ENCODE peak calls at places on chromosomes 7 and 10, in five cellular contexts. One of them, this sample, is unnamed.

GRCh38 chr10:80664071-80664680 is 126.5 kb downstream of the SH2D4B start:
- DNase-seq in mucosa of gallbladder: peak; percentile 83
- DNase-seq in AG10803: peak; percentile 48
- DNase-seq in NCI-H1092: peak; percentile 5
- DNase-seq in stimulated activated naive CD8-positive, alpha-beta T cell treated with anti-CD3 and anti-CD28 coated beads, Interleukin-15, amount 100 ng/mL, for 72 hours: peak; percentile 35
- DNase-seq in this sample: peak; percentile 17

GRCh38 chr10:1115262-1115955 is 59.2 kb downstream of the WDR37 start:
- DNase-seq in mucosa of gallbladder: no peak
- DNase-seq in AG10803: no peak
- DNase-seq in NCI-H1092: no peak
- DNase-seq in stimulated activated naive CD8-positive, alpha-beta T cell treated with anti-CD3 and anti-CD28 coated beads, Interleukin-15, amount 100 ng/mL, for 72 hours: no peak
- DNase-seq in this sample: no peak

GRCh38 chr10:60141916-60142559 is 235.7 kb upstream of the CCDC6 start:
- DNase-seq in mucosa of gallbladder: no peak
- DNase-seq in AG10803: no peak
- DNase-seq in NCI-H1092: no peak
- DNase-seq in stimulated activated naive CD8-positive, alpha-beta T cell treated with anti-CD3 and anti-CD28 coated beads, Interleukin-15, amount 100 ng/mL, for 72 hours: no peak
- DNase-seq in this sample: no peak

GRCh38 chr7:100141554-100141949 is 7.2 kb upstream of the LAMTOR4 start:
- DNase-seq in mucosa of gallbladder: no peak
- DNase-seq in AG10803: no peak
- DNase-seq in NCI-H1092: no peak
- DNase-seq in stimulated activated naive CD8-positive, alpha-beta T cell treated with anti-CD3 and anti-CD28 coated beads, Interleukin-15, amount 100 ng/mL, for 72 hours: no peak
- DNase-seq in this sample: no peak

GRCh38 chr7:151104411-151105235 is 18.3 kb downstream of the AGAP3 start:
- DNase-seq in mucosa of gallbladder: no peak
- DNase-seq in AG10803: peak; percentile 87
- DNase-seq in NCI-H1092: no peak
- DNase-seq in stimulated activated naive CD8-positive, alpha-beta T cell treated with anti-CD3 and anti-CD28 coated beads, Interleukin-15, amount 100 ng/mL, for 72 hours: no peak
- DNase-seq in this sample: no peak

GRCh38 chr7:51013861-51014511 is 231.3 kb upstream of the GRB10 start:
- DNase-seq in mucosa of gallbladder: no peak
- DNase-seq in AG10803: no peak
- DNase-seq in NCI-H1092: no peak
- DNase-seq in stimulated activated naive CD8-positive, alpha-beta T cell treated with anti-CD3 and anti-CD28 coated beads, Interleukin-15, amount 100 ng/mL, for 72 hours: no peak
- DNase-seq in this sample: no peak

GRCh38 chr10:93652857-93653256 is 40.5 kb downstream of the PDE6C start:
- DNase-seq in mucosa of gallbladder: no peak
- DNase-seq in AG10803: peak; percentile 12
- DNase-seq in NCI-H1092: no peak
- DNase-seq in stimulated activated naive CD8-positive, alpha-beta T cell treated with anti-CD3 and anti-CD28 coated beads, Interleukin-15, amount 100 ng/mL, for 72 hours: no peak
- DNase-seq in this sample: no peak

GRCh38 chr7:138904122-138904435 is 77.1 kb downstream of the KIAA1549 start:
- DNase-seq in mucosa of gallbladder: no peak
- DNase-seq in AG10803: no peak
- DNase-seq in NCI-H1092: no peak
- DNase-seq in stimulated activated naive CD8-positive, alpha-beta T cell treated with anti-CD3 and anti-CD28 coated beads, Interleukin-15, amount 100 ng/mL, for 72 hours: no peak
- DNase-seq in this sample: no peak

GRCh38 chr10:28552775-28553174 is 19.9 kb downstream of the WAC start:
- DNase-seq in mucosa of gallbladder: no peak
- DNase-seq in AG10803: no peak
- DNase-seq in NCI-H1092: no peak
- DNase-seq in stimulated activated naive CD8-positive, alpha-beta T cell treated with anti-CD3 and anti-CD28 coated beads, Interleukin-15, amount 100 ng/mL, for 72 hours: no peak
- DNase-seq in this sample: no peak

GRCh38 chr7:7208524-7208923 is 26.2 kb downstream of the C1GALT1 start:
- DNase-seq in mucosa of gallbladder: no peak
- DNase-seq in AG10803: no peak
- DNase-seq in NCI-H1092: no peak
- DNase-seq in stimulated activated naive CD8-positive, alpha-beta T cell treated with anti-CD3 and anti-CD28 coated beads, Interleukin-15, amount 100 ng/mL, for 72 hours: no peak
- DNase-seq in this sample: no peak

GRCh38 chr10:101563497-101564040 is 24.5 kb downstream of the POLL start:
- DNase-seq in mucosa of gallbladder: no peak
- DNase-seq in AG10803: no peak
- DNase-seq in NCI-H1092: no peak
- DNase-seq in stimulated activated naive CD8-positive, alpha-beta T cell treated with anti-CD3 and anti-CD28 coated beads, Interleukin-15, amount 100 ng/mL, for 72 hours: no peak
- DNase-seq in this sample: no peak

GRCh38 chr10:48468866-48469511 is 135.9 kb downstream of the ARHGAP22 start:
- DNase-seq in mucosa of gallbladder: no peak
- DNase-seq in AG10803: no peak
- DNase-seq in NCI-H1092: no peak
- DNase-seq in stimulated activated naive CD8-positive, alpha-beta T cell treated with anti-CD3 and anti-CD28 coated beads, Interleukin-15, amount 100 ng/mL, for 72 hours: no peak
- DNase-seq in this sample: no peak

GRCh38 chr7:65239707-65240352 is 133.8 kb upstream of the ZNF92 start:
- DNase-seq in mucosa of gallbladder: no peak
- DNase-seq in AG10803: no peak
- DNase-seq in NCI-H1092: no peak
- DNase-seq in stimulated activated naive CD8-positive, alpha-beta T cell treated with anti-CD3 and anti-CD28 coated beads, Interleukin-15, amount 100 ng/mL, for 72 hours: no peak
- DNase-seq in this sample: no peak

GRCh38 chr10:133139561-133140065 is 20.4 kb upstream of the KNDC1 start:
- DNase-seq in mucosa of gallbladder: no peak
- DNase-seq in AG10803: no peak
- DNase-seq in NCI-H1092: no peak
- DNase-seq in stimulated activated naive CD8-positive, alpha-beta T cell treated with anti-CD3 and anti-CD28 coated beads, Interleukin-15, amount 100 ng/mL, for 72 hours: no peak
- DNase-seq in this sample: no peak

GRCh38 chr10:96400465-96400864 is 41.7 kb upstream of the OPALIN start:
- DNase-seq in mucosa of gallbladder: no peak
- DNase-seq in AG10803: peak; percentile 17
- DNase-seq in NCI-H1092: no peak
- DNase-seq in stimulated activated naive CD8-positive, alpha-beta T cell treated with anti-CD3 and anti-CD28 coated beads, Interleukin-15, amount 100 ng/mL, for 72 hours: no peak
- DNase-seq in this sample: no peak

GRCh38 chr10:58393317-58393716 is 8.1 kb downstream of the TFAM start:
- DNase-seq in mucosa of gallbladder: no peak
- DNase-seq in AG10803: peak; percentile 9
- DNase-seq in NCI-H1092: no peak
- DNase-seq in stimulated activated naive CD8-positive, alpha-beta T cell treated with anti-CD3 and anti-CD28 coated beads, Interleukin-15, amount 100 ng/mL, for 72 hours: no peak
- DNase-seq in this sample: no peak

GRCh38 chr7:117164578-117164977 is 158.3 kb downstream of the WNT2 start:
- DNase-seq in mucosa of gallbladder: no peak
- DNase-seq in AG10803: peak; percentile 69
- DNase-seq in NCI-H1092: no peak
- DNase-seq in stimulated activated naive CD8-positive, alpha-beta T cell treated with anti-CD3 and anti-CD28 coated beads, Interleukin-15, amount 100 ng/mL, for 72 hours: no peak
- DNase-seq in this sample: no peak

GRCh38 chr10:95363303-95363912 is 72.6 kb upstream of the PDLIM1 start:
- DNase-seq in mucosa of gallbladder: peak; percentile 57
- DNase-seq in AG10803: peak; percentile 65
- DNase-seq in NCI-H1092: peak; percentile 55
- DNase-seq in stimulated activated naive CD8-positive, alpha-beta T cell treated with anti-CD3 and anti-CD28 coated beads, Interleukin-15, amount 100 ng/mL, for 72 hours: peak; percentile 50
- DNase-seq in this sample: peak; percentile 36

GRCh38 chr7:133561361-133561760 is 308.5 kb downstream of the EXOC4 start:
- DNase-seq in mucosa of gallbladder: no peak
- DNase-seq in AG10803: no peak
- DNase-seq in NCI-H1092: no peak
- DNase-seq in stimulated activated naive CD8-positive, alpha-beta T cell treated with anti-CD3 and anti-CD28 coated beads, Interleukin-15, amount 100 ng/mL, for 72 hours: no peak
- DNase-seq in this sample: no peak

GRCh38 chr7:158351051-158351450 is 236.6 kb downstream of the PTPRN2 start:
- DNase-seq in mucosa of gallbladder: peak; percentile 3
- DNase-seq in AG10803: no peak
- DNase-seq in NCI-H1092: no peak
- DNase-seq in stimulated activated naive CD8-positive, alpha-beta T cell treated with anti-CD3 and anti-CD28 coated beads, Interleukin-15, amount 100 ng/mL, for 72 hours: no peak
- DNase-seq in this sample: no peak

GRCh38 chr7:151735186-151735853 is 141.6 kb downstream of the PRKAG2 start:
- DNase-seq in mucosa of gallbladder: no peak
- DNase-seq in AG10803: no peak
- DNase-seq in NCI-H1092: no peak
- DNase-seq in stimulated activated naive CD8-positive, alpha-beta T cell treated with anti-CD3 and anti-CD28 coated beads, Interleukin-15, amount 100 ng/mL, for 72 hours: no peak
- DNase-seq in this sample: no peak

GRCh38 chr7:98826811-98827231 is 43.0 kb downstream of the TMEM130 start:
- DNase-seq in mucosa of gallbladder: no peak
- DNase-seq in AG10803: peak; percentile 60
- DNase-seq in NCI-H1092: peak; percentile 96
- DNase-seq in stimulated activated naive CD8-positive, alpha-beta T cell treated with anti-CD3 and anti-CD28 coated beads, Interleukin-15, amount 100 ng/mL, for 72 hours: no peak
- DNase-seq in this sample: no peak

GRCh38 chr7:974820-975681 is at the start of gene COX19:
- DNase-seq in mucosa of gallbladder: peak; percentile 91
- DNase-seq in AG10803: peak; percentile 90
- DNase-seq in NCI-H1092: peak; percentile 80
- DNase-seq in stimulated activated naive CD8-positive, alpha-beta T cell treated with anti-CD3 and anti-CD28 coated beads, Interleukin-15, amount 100 ng/mL, for 72 hours: peak; percentile 90
- DNase-seq in this sample: peak; percentile 88

GRCh38 chr10:31087855-31088254 is 56.2 kb upstream of the ZNF438 start:
- DNase-seq in mucosa of gallbladder: no peak
- DNase-seq in AG10803: no peak
- DNase-seq in NCI-H1092: no peak
- DNase-seq in stimulated activated naive CD8-positive, alpha-beta T cell treated with anti-CD3 and anti-CD28 coated beads, Interleukin-15, amount 100 ng/mL, for 72 hours: no peak
- DNase-seq in this sample: no peak

GRCh38 chr10:22913474-22914092 is 14.3 kb upstream of the ARMC3 start:
- DNase-seq in mucosa of gallbladder: no peak
- DNase-seq in AG10803: no peak
- DNase-seq in NCI-H1092: no peak
- DNase-seq in stimulated activated naive CD8-positive, alpha-beta T cell treated with anti-CD3 and anti-CD28 coated beads, Interleukin-15, amount 100 ng/mL, for 72 hours: no peak
- DNase-seq in this sample: no peak

GRCh38 chr10:234708-235406 is 99.6 kb downstream of the ZMYND11 start:
- DNase-seq in mucosa of gallbladder: no peak
- DNase-seq in AG10803: no peak
- DNase-seq in NCI-H1092: no peak
- DNase-seq in stimulated activated naive CD8-positive, alpha-beta T cell treated with anti-CD3 and anti-CD28 coated beads, Interleukin-15, amount 100 ng/mL, for 72 hours: no peak
- DNase-seq in this sample: no peak

GRCh38 chr10:22437620-22438588 is 92.6 kb downstream of the SPAG6 start:
- DNase-seq in mucosa of gallbladder: no peak
- DNase-seq in AG10803: no peak
- DNase-seq in NCI-H1092: no peak
- DNase-seq in stimulated activated naive CD8-positive, alpha-beta T cell treated with anti-CD3 and anti-CD28 coated beads, Interleukin-15, amount 100 ng/mL, for 72 hours: no peak
- DNase-seq in this sample: no peak

GRCh38 chr10:102643346-102644065 is 773 bp upstream of the TRIM8 start:
- DNase-seq in mucosa of gallbladder: peak; percentile 64
- DNase-seq in AG10803: peak; percentile 76
- DNase-seq in NCI-H1092: peak; percentile 33
- DNase-seq in stimulated activated naive CD8-positive, alpha-beta T cell treated with anti-CD3 and anti-CD28 coated beads, Interleukin-15, amount 100 ng/mL, for 72 hours: no peak
- DNase-seq in this sample: peak; percentile 72

GRCh38 chr7:90119178-90119971 is 34.9 kb upstream of the STEAP1 start:
- DNase-seq in mucosa of gallbladder: peak; percentile 12
- DNase-seq in AG10803: peak; percentile 6
- DNase-seq in NCI-H1092: peak; percentile 53
- DNase-seq in stimulated activated naive CD8-positive, alpha-beta T cell treated with anti-CD3 and anti-CD28 coated beads, Interleukin-15, amount 100 ng/mL, for 72 hours: peak; percentile 5
- DNase-seq in this sample: no peak

GRCh38 chr10:16314259-16314658 is 122.6 kb upstream of the PTER start:
- DNase-seq in mucosa of gallbladder: no peak
- DNase-seq in AG10803: no peak
- DNase-seq in NCI-H1092: no peak
- DNase-seq in stimulated activated naive CD8-positive, alpha-beta T cell treated with anti-CD3 and anti-CD28 coated beads, Interleukin-15, amount 100 ng/mL, for 72 hours: no peak
- DNase-seq in this sample: no peak

GRCh38 chr10:44046605-44047004 is 338.3 kb downstream of the CXCL12 start:
- DNase-seq in mucosa of gallbladder: no peak
- DNase-seq in AG10803: peak; percentile 34
- DNase-seq in NCI-H1092: no peak
- DNase-seq in stimulated activated naive CD8-positive, alpha-beta T cell treated with anti-CD3 and anti-CD28 coated beads, Interleukin-15, amount 100 ng/mL, for 72 hours: no peak
- DNase-seq in this sample: no peak

GRCh38 chr10:126634915-126635314 is 35.6 kb downstream of the C10orf90 start:
- DNase-seq in mucosa of gallbladder: no peak
- DNase-seq in AG10803: no peak
- DNase-seq in NCI-H1092: no peak
- DNase-seq in stimulated activated naive CD8-positive, alpha-beta T cell treated with anti-CD3 and anti-CD28 coated beads, Interleukin-15, amount 100 ng/mL, for 72 hours: no peak
- DNase-seq in this sample: no peak

GRCh38 chr7:17532861-17533404 is 234.5 kb downstream of the AHR start:
- DNase-seq in mucosa of gallbladder: no peak
- DNase-seq in AG10803: peak; percentile 96
- DNase-seq in NCI-H1092: no peak
- DNase-seq in stimulated activated naive CD8-positive, alpha-beta T cell treated with anti-CD3 and anti-CD28 coated beads, Interleukin-15, amount 100 ng/mL, for 72 hours: no peak
- DNase-seq in this sample: no peak

GRCh38 chr10:70765794-70766594 is 19.2 kb downstream of the TBATA start:
- DNase-seq in mucosa of gallbladder: no peak
- DNase-seq in AG10803: no peak
- DNase-seq in NCI-H1092: no peak
- DNase-seq in stimulated activated naive CD8-positive, alpha-beta T cell treated with anti-CD3 and anti-CD28 coated beads, Interleukin-15, amount 100 ng/mL, for 72 hours: no peak
- DNase-seq in this sample: no peak

GRCh38 chr10:123869015-123869414 is 22.6 kb downstream of the CPXM2 start:
- DNase-seq in mucosa of gallbladder: no peak
- DNase-seq in AG10803: no peak
- DNase-seq in NCI-H1092: no peak
- DNase-seq in stimulated activated naive CD8-positive, alpha-beta T cell treated with anti-CD3 and anti-CD28 coated beads, Interleukin-15, amount 100 ng/mL, for 72 hours: no peak
- DNase-seq in this sample: no peak

GRCh38 chr7:18829518-18830252 is 287.8 kb downstream of the TWIST1 start:
- DNase-seq in mucosa of gallbladder: no peak
- DNase-seq in AG10803: peak; percentile 81
- DNase-seq in NCI-H1092: no peak
- DNase-seq in stimulated activated naive CD8-positive, alpha-beta T cell treated with anti-CD3 and anti-CD28 coated beads, Interleukin-15, amount 100 ng/mL, for 72 hours: no peak
- DNase-seq in this sample: no peak